ENCODE peak calls at places on chromosome 5, in nine cellular contexts. U, C, P, O, J, E, V, N and B are unnamed samples.

GRCh38 chr5:1218351-1219080 is 6.7 kb upstream of the SLC6A18 start:
- DNase-seq in O (no peak), V (no peak), U (no peak), J (no peak), P (no peak), N (no peak), C (no peak), E (no peak), B (no peak)

GRCh38 chr5:90803891-90804290 is 245.3 kb downstream of the ADGRV1 start:
- DNase-seq in U (no peak), N (no peak), O (no peak), C (no peak), P (no peak), V (no peak), J (no peak), E (no peak), B (no peak)

GRCh38 chr5:77379558-77380061 is 112.5 kb downstream of the WDR41 start:
- DNase-seq in V (no peak), J (no peak), P (no peak), N (no peak), U (no peak), E (no peak), O (no peak), C (no peak), B (no peak)

GRCh38 chr5:180157866-180158265 is 51.1 kb downstream of the RASGEF1C start:
- DNase-seq in J (no peak), N (no peak), U (no peak), V (no peak), C (no peak), E (no peak), O (no peak), P (no peak), B (no peak)

GRCh38 chr5:174490717-174491116 is 233.7 kb upstream of the MSX2 start:
- DNase-seq in E (no peak), V (no peak), O (no peak), P (no peak), J (no peak), C (no peak), N (no peak), U (no peak), B (no peak)

GRCh38 chr5:107712359-107712870 is 41.7 kb upstream of the EFNA5 start:
- DNase-seq in C (no peak), U (no peak), J (no peak), V (no peak), N (no peak), P (no peak), E (no peak), O (no peak), B (no peak)

GRCh38 chr5:178404987-178405386 is 172.4 kb upstream of the PHYKPL start:
- DNase-seq in N (no peak), U (no peak), E (no peak), O (no peak), V (no peak), C (no peak), P (no peak), J (no peak), B (peak)

GRCh38 chr5:2149196-2149541 is 266.4 kb upstream of the IRX4 start:
- DNase-seq in P (no peak), E (no peak), N (peak), U (no peak), C (peak), O (no peak), J (no peak), V (no peak), B (no peak)

GRCh38 chr5:136133416-136134383 is 1.1 kb downstream of the SMAD5 start:
- DNase-seq in E (peak), J (peak), N (peak), P (peak), U (peak), O (peak), V (no peak), C (no peak), B (peak)

GRCh38 chr5:131114754-131115153 is 50.3 kb downstream of the HINT1 start:
- DNase-seq in U (no peak), C (no peak), V (no peak), N (no peak), P (no peak), O (no peak), E (no peak), J (no peak), B (no peak)

GRCh38 chr5:62689599-62690368 is 111.2 kb downstream of the LRRC70 start:
- DNase-seq in V (no peak), O (no peak), U (no peak), J (no peak), P (no peak), E (no peak), N (no peak), C (no peak), B (no peak)

GRCh38 chr5:129770034-129770433 is 22.1 kb downstream of the MINAR2 start:
- DNase-seq in J (no peak), N (no peak), V (no peak), E (no peak), P (no peak), O (no peak), U (no peak), C (no peak), B (no peak)

GRCh38 chr5:90173299-90174030 is 236.1 kb downstream of the CETN3 start:
- DNase-seq in U (no peak), E (no peak), V (no peak), C (no peak), O (no peak), N (no peak), J (no peak), P (no peak), B (no peak)

GRCh38 chr5:170046221-170046620 is 59.5 kb upstream of the FOXI1 start:
- DNase-seq in O (no peak), V (no peak), E (no peak), N (no peak), U (no peak), J (no peak), P (no peak), C (no peak), B (no peak)

GRCh38 chr5:6719896-6720560 is 6.8 kb downstream of the TENT4A start:
- DNase-seq in V (no peak), C (no peak), N (no peak), U (no peak), E (no peak), P (peak), O (no peak), J (no peak), B (no peak)

GRCh38 chr5:149445343-149445738 is 66.2 kb upstream of the IL17B start:
- DNase-seq in V (no peak), C (no peak), O (no peak), E (no peak), J (no peak), P (no peak), N (no peak), U (no peak), B (no peak)

GRCh38 chr5:170266570-170267379 is 30.8 kb downstream of the LCP2 start:
- DNase-seq in C (no peak), P (no peak), J (no peak), O (no peak), E (no peak), U (peak), V (no peak), N (no peak), B (no peak)

GRCh38 chr5:170809551-170809950 is 26.0 kb downstream of the GABRP start:
- DNase-seq in E (peak), P (peak), V (no peak), U (no peak), J (no peak), O (peak), N (peak), C (no peak), B (no peak)

GRCh38 chr5:142540774-142541466 is 145.0 kb downstream of the FGF1 start:
- DNase-seq in P (peak), J (peak), E (no peak), N (no peak), O (no peak), C (no peak), V (no peak), U (no peak), B (no peak)

GRCh38 chr5:62206150-62206829 is 99.7 kb upstream of the KIF2A start:
- DNase-seq in J (no peak), E (no peak), P (no peak), O (no peak), U (peak), C (no peak), V (no peak), N (peak), B (no peak)

GRCh38 chr5:14449052-14449661 is 132.4 kb upstream of the OTULINL start:
- DNase-seq in J (peak), E (peak), N (no peak), P (peak), C (no peak), V (peak), O (no peak), U (no peak), B (no peak)

GRCh38 chr5:66519626-66520025 is 76.6 kb upstream of the MAST4 start:
- DNase-seq in P (no peak), E (no peak), N (no peak), J (no peak), V (no peak), U (no peak), O (no peak), C (no peak), B (no peak)

GRCh38 chr5:181217805-181218065 is 5.3 kb upstream of the TRIM41 start:
- DNase-seq in E (no peak), V (no peak), J (no peak), O (no peak), C (peak), N (no peak), U (no peak), P (no peak), B (no peak)

GRCh38 chr5:149488645-149489306 is 62.5 kb downstream of the CSNK1A1 start:
- DNase-seq in N (no peak), U (no peak), P (no peak), E (no peak), V (no peak), O (no peak), C (no peak), J (no peak), B (no peak)

GRCh38 chr5:156329197-156329611 is 2.2 kb downstream of the SGCD start:
- DNase-seq in E (no peak), V (peak), J (peak), C (no peak), O (no peak), N (no peak), P (no peak), U (no peak), B (no peak)

GRCh38 chr5:119336262-119336661 is 19.6 kb upstream of the TNFAIP8 start:
- DNase-seq in O (no peak), N (no peak), C (no peak), V (no peak), P (no peak), E (no peak), U (no peak), J (no peak), B (no peak)

GRCh38 chr5:119336846-119337564 is 18.8 kb upstream of the TNFAIP8 start:
- DNase-seq in E (no peak), C (no peak), N (no peak), V (no peak), J (no peak), O (no peak), P (no peak), U (no peak), B (no peak)

GRCh38 chr5:119333421-119333851 is 22.4 kb upstream of the TNFAIP8 start:
- DNase-seq in N (no peak), C (no peak), J (no peak), O (no peak), V (no peak), U (no peak), E (no peak), P (peak), B (no peak)

GRCh38 chr5:119332978-119333401 is 22.8 kb upstream of the TNFAIP8 start:
- DNase-seq in U (no peak), N (no peak), V (no peak), C (no peak), J (no peak), P (no peak), E (no peak), O (no peak), B (no peak)

DNA sequence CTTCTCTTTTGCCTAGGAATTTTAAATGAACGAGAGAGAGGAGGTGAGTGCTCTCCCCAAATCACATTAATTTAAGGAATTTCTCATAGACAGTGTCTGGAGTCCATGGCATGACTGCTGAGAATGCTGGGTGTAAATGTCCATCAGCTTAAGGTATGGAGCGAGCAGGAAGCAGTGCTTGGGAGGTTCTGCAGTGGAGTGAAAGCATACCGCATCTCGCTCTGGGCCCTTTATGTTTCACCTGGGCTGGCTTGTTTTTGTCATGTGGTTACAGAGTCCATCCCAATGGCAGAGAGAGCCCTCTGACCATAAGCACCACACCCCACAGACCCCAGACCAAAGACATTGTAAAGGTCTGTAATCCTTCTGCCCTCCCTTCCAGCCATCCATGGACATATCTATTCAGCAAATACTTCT is 20.6 kb upstream of the TNFAIP8 start:
- DNase-seq in U (no peak), E (no peak), V (no peak), N (no peak), C (no peak), P (no peak), O (no peak), J (no peak), B (no peak)
- TF ChIP-seq CTCF in U (no peak), E (no peak), V (no peak), N (no peak), C (no peak), P (no peak), O (no peak), J (no peak), B (no peak)

GRCh38 chr5:7866194-7866593 is 2.6 kb downstream of the FASTKD3 start:
- DNase-seq in N (no peak), C (no peak), O (no peak), V (no peak), P (no peak), J (no peak), U (no peak), E (no peak), B (no peak)
- TF ChIP-seq POLR2A in N (no peak), C (no peak), O (no peak), V (no peak), P (no peak), J (no peak), U (no peak), E (no peak), B (no peak)

DNA sequence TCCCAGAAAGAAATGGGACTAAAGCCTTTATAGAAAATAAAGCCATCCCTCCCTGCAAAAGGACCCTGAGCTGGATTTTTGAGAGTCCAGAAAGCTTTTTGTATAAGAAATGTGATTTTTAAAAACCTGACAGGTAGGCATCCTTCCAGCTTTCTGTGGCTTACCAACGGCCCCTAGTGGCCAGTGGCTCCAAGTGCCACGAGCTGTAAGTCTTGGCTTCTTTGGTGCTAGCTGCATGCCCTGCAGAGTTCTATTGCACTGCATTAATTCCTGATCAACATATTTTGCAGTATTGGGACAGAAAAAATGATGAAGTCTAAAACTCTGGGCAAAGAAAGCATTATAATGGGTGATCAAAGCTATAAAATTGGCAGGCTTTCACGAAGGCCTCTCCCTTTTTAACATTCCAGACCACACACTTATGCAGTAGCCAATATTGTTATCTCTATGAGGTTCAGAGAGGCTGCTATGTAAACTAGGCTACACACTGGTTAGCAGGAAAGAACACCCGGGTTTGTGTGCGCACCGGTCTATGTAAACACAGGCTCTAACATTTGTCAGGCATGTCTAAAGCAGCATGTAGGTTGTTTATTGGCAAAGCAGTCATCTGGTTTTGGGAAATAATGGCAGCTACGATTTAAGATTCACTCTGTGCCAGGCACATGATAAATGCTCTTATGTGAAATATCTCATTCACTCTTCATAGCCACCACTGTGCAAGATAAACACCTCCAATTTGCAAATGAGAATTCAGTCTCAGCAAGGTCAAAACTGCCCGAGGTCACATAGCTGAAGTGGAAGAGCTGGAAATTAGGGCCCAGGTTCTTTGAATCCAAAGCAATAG is 55.2 kb downstream of the NMUR2 start:
- DNase-seq in P (peak), V (no peak), E (peak), J (peak), O (peak), C (no peak), N (peak), U (peak), B (peak)
- TF ChIP-seq CTCF in P (peak), V (peak), E (peak), J (peak), O (peak), C (no peak), N (peak), U (peak), B (peak)

GRCh38 chr5:140114341-140115185 is 654 bp downstream of the PURA start:
- DNase-seq in P (peak), V (peak), E (peak), U (peak), N (peak), J (peak), C (peak), O (peak), B (peak)
- TF ChIP-seq POLR2A in P (no peak), V (no peak), E (no peak), U (no peak), N (no peak), J (no peak), C (no peak), O (no peak), B (no peak)

GRCh38 chr5:34913072-34913471 is 2.2 kb downstream of the RAD1 start:
- DNase-seq in N (no peak), U (no peak), V (no peak), J (no peak), E (no peak), C (no peak), O (no peak), P (peak), B (no peak)

GRCh38 chr5:34916518-34916917 is 1.0 kb downstream of the BRIX1 start:
- DNase-seq in P (no peak), J (no peak), V (no peak), C (no peak), N (no peak), U (no peak), O (no peak), E (no peak), B (no peak)

GRCh38 chr5:34914671-34915138 is 599 bp downstream of the RAD1 start:
- DNase-seq in V (peak), C (peak), O (peak), U (peak), J (peak), N (peak), E (no peak), P (peak), B (peak)

GRCh38 chr5:34915856-34916192 is 313 bp downstream of the BRIX1 start:
- DNase-seq in U (no peak), O (no peak), N (peak), P (no peak), V (no peak), E (no peak), J (no peak), C (no peak), B (no peak)

DNA sequence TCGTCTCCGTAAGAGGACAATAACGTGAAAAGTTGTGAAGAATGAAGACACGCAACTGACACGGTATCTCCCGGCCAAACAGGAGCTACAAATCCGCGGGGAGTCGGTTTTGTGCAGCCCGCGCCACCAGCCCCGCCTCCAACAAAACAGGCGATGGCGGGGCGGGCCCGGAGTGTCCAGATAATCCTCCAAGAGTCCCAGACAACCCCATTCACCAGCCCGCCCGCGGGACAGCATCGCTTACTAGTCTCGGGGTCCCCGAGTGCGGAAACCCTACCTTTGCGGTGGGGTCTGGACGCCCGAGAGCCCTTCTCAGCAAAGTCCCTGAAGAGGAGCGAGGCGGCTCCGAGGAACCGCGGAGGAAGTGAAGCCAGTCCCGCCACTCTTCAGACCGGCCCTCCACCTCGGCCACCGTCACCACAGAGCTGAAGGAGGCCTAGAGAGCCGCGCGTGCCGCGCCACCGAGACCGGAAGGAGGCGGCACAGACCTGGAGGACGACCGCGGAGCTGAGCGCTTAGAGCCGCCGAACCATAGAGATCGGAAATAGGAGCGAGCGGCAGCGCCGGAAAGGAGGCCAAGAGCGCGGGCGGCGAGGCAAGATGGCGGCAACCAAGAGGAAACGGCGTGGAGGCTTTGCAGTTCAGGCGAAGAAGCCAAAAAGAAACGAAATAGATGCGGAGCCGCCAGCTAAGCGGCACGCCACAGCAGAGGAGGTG is at the start of the genes BRIX1 and RAD1:
- DNase-seq in U (peak), V (peak), N (peak), O (peak), C (peak), J (peak), P (peak), E (peak), B (peak)
- TF ChIP-seq CTCF in U (no peak), V (no peak), N (no peak), O (peak), C (no peak), J (peak), P (no peak), E (no peak), B (peak)